ENCODE peak calls at places on chromosomes 1 and 21, in ten cellular contexts. One of them, this sample, is unnamed.

GRCh38 chr1:90043573-90043972 is 48.7 kb downstream of the ZNF326 start:
- DNase-seq in keratinocyte: no peak
- DNase-seq in endodermal cell: no peak
- DNase-seq in prostate gland: no peak
- DNase-seq in body of pancreas: no peak
- DNase-seq in heart right ventricle: no peak
- DNase-seq in Panc1: no peak
- DNase-seq in tibial artery: no peak
- DNase-seq in upper lobe of right lung: no peak
- DNase-seq in psoas muscle: no peak
- DNase-seq in this sample: no peak

GRCh38 chr1:21344750-21345443 is 54.6 kb upstream of the ECE1 start:
- DNase-seq in body of pancreas: peak; percentile 42
- DNase-seq in prostate gland: no peak
- DNase-seq in tibial artery: peak; percentile 77
- DNase-seq in upper lobe of right lung: no peak
- DNase-seq in endodermal cell: peak; percentile 71
- DNase-seq in heart right ventricle: no peak
- DNase-seq in Panc1: no peak
- DNase-seq in psoas muscle: peak; percentile 67
- DNase-seq in keratinocyte: no peak
- DNase-seq in this sample: no peak

GRCh38 chr21:10616535-10616934 is 95.2 kb downstream of the TPTE start:
- DNase-seq in keratinocyte: no peak
- DNase-seq in tibial artery: no peak
- DNase-seq in prostate gland: no peak
- DNase-seq in endodermal cell: no peak
- DNase-seq in psoas muscle: no peak
- DNase-seq in upper lobe of right lung: peak; percentile 64
- DNase-seq in body of pancreas: no peak
- DNase-seq in heart right ventricle: no peak
- DNase-seq in Panc1: no peak
- DNase-seq in this sample: no peak

GRCh38 chr1:207997486-207998268 is 86.8 kb upstream of the CD34 start:
- DNase-seq in keratinocyte: peak; percentile 13
- DNase-seq in tibial artery: peak; percentile 77
- DNase-seq in psoas muscle: peak; percentile 83
- DNase-seq in Panc1: peak; percentile 36
- DNase-seq in endodermal cell: peak; percentile 91
- DNase-seq in body of pancreas: peak; percentile 89
- DNase-seq in heart right ventricle: peak; percentile 88
- DNase-seq in prostate gland: peak; percentile 82
- DNase-seq in upper lobe of right lung: peak; percentile 70
- DNase-seq in this sample: no peak

GRCh38 chr1:163315773-163316374 is 5.9 kb upstream of the NUF2 start:
- DNase-seq in prostate gland: no peak
- DNase-seq in tibial artery: no peak
- DNase-seq in upper lobe of right lung: no peak
- DNase-seq in psoas muscle: no peak
- DNase-seq in body of pancreas: peak; percentile 15
- DNase-seq in Panc1: no peak
- DNase-seq in keratinocyte: no peak
- DNase-seq in heart right ventricle: peak; percentile 25
- DNase-seq in endodermal cell: peak; percentile 58
- DNase-seq in this sample: no peak

GRCh38 chr1:42006836-42007235 is 88.1 kb upstream of the HIVEP3 start:
- DNase-seq in body of pancreas: no peak
- DNase-seq in keratinocyte: no peak
- DNase-seq in tibial artery: no peak
- DNase-seq in endodermal cell: no peak
- DNase-seq in heart right ventricle: no peak
- DNase-seq in prostate gland: no peak
- DNase-seq in Panc1: no peak
- DNase-seq in upper lobe of right lung: no peak
- DNase-seq in psoas muscle: no peak
- DNase-seq in this sample: no peak

GRCh38 chr1:62962794-62963776 is 179.2 kb downstream of the ATG4C start:
- DNase-seq in tibial artery: no peak
- DNase-seq in keratinocyte: no peak
- DNase-seq in prostate gland: peak; percentile 6
- DNase-seq in body of pancreas: peak; percentile 27
- DNase-seq in upper lobe of right lung: no peak
- DNase-seq in heart right ventricle: peak; percentile 12
- DNase-seq in endodermal cell: peak; percentile 96
- DNase-seq in Panc1: peak; percentile 2
- DNase-seq in psoas muscle: no peak
- DNase-seq in this sample: no peak

GRCh38 chr1:116919802-116920201 is 10.1 kb downstream of the PTGFRN start:
- DNase-seq in heart right ventricle: peak; percentile 21
- DNase-seq in keratinocyte: no peak
- DNase-seq in endodermal cell: peak; percentile 58
- DNase-seq in upper lobe of right lung: no peak
- DNase-seq in body of pancreas: peak; percentile 71
- DNase-seq in psoas muscle: no peak
- DNase-seq in prostate gland: no peak
- DNase-seq in tibial artery: no peak
- DNase-seq in Panc1: no peak
- DNase-seq in this sample: no peak

GRCh38 chr1:81731989-81732388 is 68.7 kb upstream of the ADGRL2 start:
- DNase-seq in tibial artery: no peak
- DNase-seq in prostate gland: no peak
- DNase-seq in body of pancreas: no peak
- DNase-seq in psoas muscle: no peak
- DNase-seq in heart right ventricle: no peak
- DNase-seq in upper lobe of right lung: no peak
- DNase-seq in endodermal cell: no peak
- DNase-seq in keratinocyte: no peak
- DNase-seq in Panc1: no peak
- DNase-seq in this sample: peak; percentile 4

GRCh38 chr1:6178751-6179563 is 1.2 kb downstream of the CHD5 start:
- DNase-seq in endodermal cell: peak; percentile 76
- DNase-seq in prostate gland: no peak
- DNase-seq in tibial artery: no peak
- DNase-seq in keratinocyte: no peak
- DNase-seq in Panc1: no peak
- DNase-seq in upper lobe of right lung: peak; percentile 61
- DNase-seq in heart right ventricle: no peak
- DNase-seq in psoas muscle: no peak
- DNase-seq in body of pancreas: no peak
- DNase-seq in this sample: no peak

GRCh38 chr1:61368366-61368765 is 286.0 kb downstream of the NFIA start:
- DNase-seq in prostate gland: no peak
- DNase-seq in upper lobe of right lung: no peak
- DNase-seq in Panc1: no peak
- DNase-seq in heart right ventricle: no peak
- DNase-seq in psoas muscle: no peak
- DNase-seq in tibial artery: no peak
- DNase-seq in endodermal cell: no peak
- DNase-seq in body of pancreas: no peak
- DNase-seq in keratinocyte: no peak
- DNase-seq in this sample: no peak

DNA sequence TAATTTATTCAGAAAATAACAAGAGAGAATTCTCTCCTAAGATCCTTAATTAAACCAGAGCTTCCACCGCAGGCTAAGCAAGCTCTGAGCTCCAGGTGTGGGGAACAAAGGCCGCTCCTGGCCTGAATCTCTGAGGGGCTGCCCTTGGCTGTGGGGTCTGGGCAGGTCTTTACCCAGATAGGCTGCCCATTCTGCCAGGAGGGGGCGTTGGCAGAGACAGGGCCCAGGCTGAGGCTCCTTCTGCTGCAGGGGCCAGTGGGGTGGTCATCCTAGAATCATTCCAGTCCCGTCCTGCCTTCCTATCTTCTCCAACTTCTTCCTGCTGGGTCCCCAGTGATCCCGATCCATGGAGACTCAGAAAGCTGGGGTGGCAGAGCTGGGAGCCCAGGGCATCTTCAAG is 82.9 kb upstream of the POU3F1 start:
- DNase-seq in heart right ventricle: no peak
- DNase-seq in body of pancreas: no peak
- DNase-seq in Panc1: no peak
- DNase-seq in upper lobe of right lung: no peak
- DNase-seq in tibial artery: no peak
- DNase-seq in endodermal cell: peak; percentile 81
- DNase-seq in keratinocyte: no peak
- DNase-seq in psoas muscle: no peak
- DNase-seq in prostate gland: no peak
- DNase-seq in this sample: no peak
- TF ChIP-seq CTCF in heart right ventricle: no peak
- TF ChIP-seq CTCF in body of pancreas: no peak
- TF ChIP-seq CTCF in Panc1: no peak
- TF ChIP-seq CTCF in upper lobe of right lung: no peak
- TF ChIP-seq CTCF in tibial artery: no peak
- TF ChIP-seq CTCF in endodermal cell: peak; percentile 68
- TF ChIP-seq CTCF in keratinocyte: no peak
- TF ChIP-seq CTCF in psoas muscle: no peak
- TF ChIP-seq CTCF in prostate gland: no peak
- TF ChIP-seq CTCF in this sample: no peak

GRCh38 chr1:19909971-19910370 is 13.4 kb downstream of the PLA2G2E start:
- DNase-seq in endodermal cell: no peak
- DNase-seq in prostate gland: no peak
- DNase-seq in tibial artery: no peak
- DNase-seq in keratinocyte: no peak
- DNase-seq in upper lobe of right lung: no peak
- DNase-seq in psoas muscle: no peak
- DNase-seq in Panc1: no peak
- DNase-seq in heart right ventricle: no peak
- DNase-seq in body of pancreas: no peak
- DNase-seq in this sample: no peak
- H3K36me3 ChIP-seq in endodermal cell: peaks cover 85% of the 10 kb centered on the region
- H3K36me3 ChIP-seq in prostate gland: peaks cover 7% of the 10 kb centered on the region
- H3K36me3 ChIP-seq in tibial artery: peaks cover 92% of the 10 kb centered on the region
- H3K36me3 ChIP-seq in keratinocyte: peaks cover 34% of the 10 kb centered on the region
- H3K36me3 ChIP-seq in upper lobe of right lung: peaks cover 90% of the 10 kb centered on the region
- H3K36me3 ChIP-seq in psoas muscle: peaks cover 11% of the 10 kb centered on the region
- H3K36me3 ChIP-seq in Panc1: peaks cover 12% of the 10 kb centered on the region
- H3K36me3 ChIP-seq in heart right ventricle: peaks cover 99% of the 10 kb centered on the region
- H3K36me3 ChIP-seq in body of pancreas: peaks cover 22% of the 10 kb centered on the region
- H3K36me3 ChIP-seq in this sample: peaks cover 7% of the 10 kb centered on the region

DNA sequence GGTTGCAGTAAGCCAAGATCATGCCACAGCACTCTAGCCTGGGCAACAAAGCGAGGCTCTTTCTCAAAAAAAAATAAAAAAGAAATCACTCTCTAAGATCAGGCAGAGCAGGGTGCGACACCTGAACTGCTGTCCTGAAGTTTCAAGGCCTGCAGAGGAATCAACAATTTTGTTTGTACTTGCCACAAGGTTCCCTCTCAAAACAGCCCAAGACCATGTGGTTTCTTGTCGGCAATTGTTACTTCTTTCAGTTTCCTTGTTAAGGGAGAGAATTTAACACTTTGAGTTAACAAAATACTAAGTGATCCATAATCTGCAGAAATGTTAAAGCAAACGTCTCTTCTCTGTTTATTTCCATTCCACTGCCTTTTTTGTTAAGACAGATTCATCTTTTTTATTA is 36.5 kb downstream of the MACO1 start:
- DNase-seq in tibial artery: no peak
- DNase-seq in keratinocyte: no peak
- DNase-seq in Panc1: no peak
- DNase-seq in upper lobe of right lung: no peak
- DNase-seq in endodermal cell: no peak
- DNase-seq in heart right ventricle: no peak
- DNase-seq in prostate gland: no peak
- DNase-seq in psoas muscle: no peak
- DNase-seq in body of pancreas: no peak
- DNase-seq in this sample: no peak
- TF ChIP-seq CTCF in tibial artery: no peak
- TF ChIP-seq CTCF in keratinocyte: no peak
- TF ChIP-seq CTCF in Panc1: no peak
- TF ChIP-seq CTCF in upper lobe of right lung: no peak
- TF ChIP-seq CTCF in endodermal cell: no peak
- TF ChIP-seq CTCF in heart right ventricle: no peak
- TF ChIP-seq CTCF in prostate gland: no peak
- TF ChIP-seq CTCF in psoas muscle: no peak
- TF ChIP-seq CTCF in body of pancreas: no peak
- TF ChIP-seq CTCF in this sample: no peak

GRCh38 chr1:53078333-53079101 is 16.5 kb downstream of the PODN start:
- DNase-seq in Panc1: no peak
- DNase-seq in upper lobe of right lung: peak; percentile 51
- DNase-seq in prostate gland: no peak
- DNase-seq in heart right ventricle: no peak
- DNase-seq in body of pancreas: no peak
- DNase-seq in endodermal cell: no peak
- DNase-seq in keratinocyte: no peak
- DNase-seq in tibial artery: peak; percentile 64
- DNase-seq in psoas muscle: peak; percentile 43
- DNase-seq in this sample: no peak

GRCh38 chr1:53080769-53081168 is 18.8 kb downstream of the PODN start:
- DNase-seq in body of pancreas: no peak
- DNase-seq in heart right ventricle: no peak
- DNase-seq in prostate gland: no peak
- DNase-seq in psoas muscle: peak; percentile 36
- DNase-seq in endodermal cell: no peak
- DNase-seq in tibial artery: no peak
- DNase-seq in upper lobe of right lung: peak; percentile 54
- DNase-seq in keratinocyte: no peak
- DNase-seq in Panc1: no peak
- DNase-seq in this sample: no peak

GRCh38 chr1:53081384-53082066 is 19.5 kb downstream of the PODN start:
- DNase-seq in body of pancreas: no peak
- DNase-seq in tibial artery: no peak
- DNase-seq in psoas muscle: no peak
- DNase-seq in endodermal cell: no peak
- DNase-seq in prostate gland: no peak
- DNase-seq in keratinocyte: no peak
- DNase-seq in heart right ventricle: no peak
- DNase-seq in Panc1: no peak
- DNase-seq in upper lobe of right lung: no peak
- DNase-seq in this sample: no peak

GRCh38 chr1:53079251-53079650 is 17.2 kb downstream of the PODN start:
- DNase-seq in prostate gland: no peak
- DNase-seq in endodermal cell: no peak
- DNase-seq in Panc1: no peak
- DNase-seq in upper lobe of right lung: peak; percentile 39
- DNase-seq in psoas muscle: peak; percentile 15
- DNase-seq in tibial artery: no peak
- DNase-seq in keratinocyte: no peak
- DNase-seq in heart right ventricle: no peak
- DNase-seq in body of pancreas: no peak
- DNase-seq in this sample: no peak

GRCh38 chr1:53080041-53080440 is 18.0 kb downstream of the PODN start:
- DNase-seq in prostate gland: no peak
- DNase-seq in Panc1: no peak
- DNase-seq in endodermal cell: no peak
- DNase-seq in body of pancreas: no peak
- DNase-seq in heart right ventricle: no peak
- DNase-seq in psoas muscle: peak; percentile 7
- DNase-seq in tibial artery: peak; percentile 53
- DNase-seq in keratinocyte: no peak
- DNase-seq in upper lobe of right lung: peak; percentile 35
- DNase-seq in this sample: no peak
- H3K36me3 ChIP-seq in prostate gland: peaks cover 4% of the 10 kb centered on the region
- H3K36me3 ChIP-seq in Panc1: no peaks in the 10 kb centered on the region
- H3K36me3 ChIP-seq in endodermal cell: no peaks in the 10 kb centered on the region
- H3K36me3 ChIP-seq in body of pancreas: no peaks in the 10 kb centered on the region
- H3K36me3 ChIP-seq in heart right ventricle: peaks cover 64% of the 10 kb centered on the region
- H3K36me3 ChIP-seq in psoas muscle: no peaks in the 10 kb centered on the region
- H3K36me3 ChIP-seq in tibial artery: peaks cover 59% of the 10 kb centered on the region
- H3K36me3 ChIP-seq in keratinocyte: no peaks in the 10 kb centered on the region
- H3K36me3 ChIP-seq in upper lobe of right lung: no peaks in the 10 kb centered on the region
- H3K36me3 ChIP-seq in this sample: no peaks in the 10 kb centered on the region